ENCODE peak calls at places on chromosomes 4 and X, in eight cellular contexts. W is GM12864, X is endodermal cell, M is adrenal gland, T is mucosa of descending colon, D is nephron progenitor cell, G is lower leg skin, A is neural crest cell. I is an unnamed sample.

GRCh38 chrX:109889289-109890006 is 113.5 kb upstream of the TMEM164 start:
- DNase-seq in G (no peak), A (peak), T (no peak), M (no peak), W (peak), D (peak), X (no peak), I (no peak)

GRCh38 chr4:48490680-48491513 is 845 bp downstream of the ZAR1 start:
- DNase-seq in X (peak), A (no peak), D (peak), G (no peak), T (peak), W (no peak), M (no peak), I (no peak)

GRCh38 chr4:177283167-177283566 is 26.5 kb upstream of the NEIL3 start:
- DNase-seq in X (no peak), A (no peak), T (no peak), D (no peak), W (no peak), G (no peak), M (no peak), I (no peak)

GRCh38 chr4:27643101-27643500 is 782.5 kb downstream of the STIM2 start:
- DNase-seq in M (no peak), A (no peak), D (no peak), W (no peak), G (no peak), T (no peak), X (no peak), I (no peak)

GRCh38 chr4:114879916-114880315 is 233.5 kb downstream of the NDST4 start:
- DNase-seq in X (no peak), M (no peak), A (no peak), W (no peak), D (no peak), T (no peak), G (no peak), I (no peak)

GRCh38 chr4:101089168-101089567 is 258.2 kb downstream of the PPP3CA start:
- DNase-seq in G (no peak), W (no peak), D (no peak), A (no peak), X (no peak), M (no peak), T (no peak), I (no peak)

GRCh38 chr4:153222162-153222789 is 18.0 kb downstream of the TRIM2 start:
- DNase-seq in T (peak), A (no peak), X (peak), D (peak), M (peak), G (peak), W (no peak), I (no peak)

GRCh38 chr4:3079694-3080123 is 5.2 kb downstream of the HTT start:
- DNase-seq in M (no peak), W (peak), D (no peak), X (no peak), T (no peak), G (no peak), A (no peak), I (peak)

GRCh38 chr4:128521634-128522253 is 234.1 kb upstream of the PGRMC2 start:
- DNase-seq in G (no peak), M (no peak), W (no peak), T (no peak), D (no peak), X (no peak), A (no peak), I (no peak)

GRCh38 chr4:158268553-158268952 is 58.3 kb downstream of the TMEM144 start:
- DNase-seq in D (no peak), W (no peak), M (no peak), X (no peak), G (no peak), T (no peak), A (no peak), I (no peak)

GRCh38 chr4:86909540-86909939 is 17.3 kb upstream of the C4orf36 start:
- DNase-seq in M (no peak), X (no peak), T (no peak), D (no peak), W (no peak), G (no peak), A (no peak), I (no peak)

GRCh38 chr4:86909945-86910344 is 17.7 kb upstream of the C4orf36 start:
- DNase-seq in X (no peak), G (no peak), M (no peak), W (no peak), T (no peak), A (no peak), D (no peak), I (no peak)

GRCh38 chr4:86910820-86911684 is 18.8 kb upstream of the C4orf36 start:
- DNase-seq in A (no peak), M (no peak), G (no peak), D (no peak), X (no peak), T (no peak), W (no peak), I (no peak)

GRCh38 chr4:86910369-86910768 is 18.1 kb upstream of the C4orf36 start:
- DNase-seq in D (no peak), X (no peak), W (no peak), G (no peak), T (no peak), M (no peak), A (no peak), I (no peak)
- TF ChIP-seq CTCF in D (no peak), X (peak), W (no peak), G (no peak), T (no peak), M (peak), A (no peak), I (no peak)

GRCh38 chr4:91092398-91092955 is 965.3 kb downstream of the CCSER1 start:
- DNase-seq in A (no peak), W (no peak), M (no peak), G (no peak), D (no peak), T (no peak), X (no peak), I (no peak)
- TF ChIP-seq CTCF in A (no peak), W (no peak), M (no peak), G (no peak), D (no peak), T (no peak), X (no peak), I (peak)

GRCh38 chrX:139842326-139843175 is 90.3 kb downstream of the ATP11C start:
- DNase-seq in G (no peak), W (no peak), M (no peak), T (no peak), D (no peak), X (no peak), A (no peak), I (no peak)
- TF ChIP-seq CTCF in G (no peak), W (no peak), M (no peak), T (no peak), D (no peak), X (no peak), A (no peak), I (no peak)

DNA sequence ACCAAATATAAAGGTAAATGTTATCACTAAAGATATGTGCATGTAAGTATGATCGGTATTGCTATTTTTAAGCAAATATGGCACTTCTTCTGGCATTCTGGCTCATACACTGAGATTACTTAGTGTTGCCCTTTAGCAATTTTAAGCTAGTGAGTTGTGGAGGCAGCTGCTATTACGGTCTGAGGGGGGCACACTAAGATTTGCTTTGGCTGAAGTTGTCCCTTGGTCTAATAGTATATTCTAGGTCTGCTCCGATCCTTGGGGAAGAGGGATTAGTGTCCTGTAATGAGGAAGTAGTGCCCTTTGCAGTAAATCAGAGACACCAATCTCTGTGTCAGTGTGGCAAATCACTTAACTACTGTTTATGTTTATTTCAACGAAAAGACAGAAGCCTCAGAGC is 196.5 kb upstream of the FTHL17 start:
- DNase-seq in M (no peak), G (no peak), A (no peak), X (no peak), T (no peak), W (no peak), D (no peak), I (no peak)
- TF ChIP-seq CTCF in M (no peak), G (no peak), A (no peak), X (peak), T (no peak), W (no peak), D (no peak), I (peak)

GRCh38 chrX:11672213-11672612 is 6.5 kb upstream of the ARHGAP6 start:
- DNase-seq in X (no peak), G (no peak), W (no peak), D (no peak), A (no peak), M (no peak), T (no peak), I (no peak)

GRCh38 chrX:11683057-11683456 is 17.3 kb upstream of the ARHGAP6 start:
- DNase-seq in M (no peak), G (no peak), W (no peak), T (no peak), A (no peak), D (no peak), X (no peak), I (no peak)

DNA sequence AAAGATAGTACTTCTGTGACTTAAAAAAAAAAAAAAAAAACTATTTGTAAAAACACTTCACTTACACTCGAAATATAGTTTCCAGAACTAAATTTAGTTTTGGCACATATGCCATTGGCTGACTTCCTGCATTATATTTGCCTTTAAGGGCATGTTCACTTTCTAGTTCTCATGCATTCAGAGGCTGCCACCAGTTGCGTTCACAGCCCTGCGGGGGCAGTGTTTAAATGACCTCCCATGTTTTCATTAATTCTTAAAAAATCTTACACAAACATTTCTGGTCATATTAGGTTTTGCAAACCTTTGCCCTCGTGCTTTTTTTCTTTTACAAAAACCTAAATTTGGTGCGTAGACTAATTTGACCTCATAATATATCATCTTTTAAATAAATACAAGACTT is 12.5 kb upstream of the ARHGAP6 start:
- DNase-seq in G (no peak), A (no peak), M (no peak), D (no peak), T (no peak), X (no peak), W (no peak), I (no peak)
- TF ChIP-seq CTCF in G (no peak), A (peak), M (no peak), D (peak), T (no peak), X (peak), W (no peak), I (peak)

GRCh38 chr4:87278335-87278794 is 44.3 kb downstream of the HSD17B13 start:
- DNase-seq in T (no peak), W (no peak), M (no peak), A (no peak), X (no peak), D (peak), G (no peak), I (no peak)
- TF ChIP-seq CTCF in T (no peak), W (no peak), M (no peak), A (no peak), X (no peak), D (no peak), G (no peak), I (no peak)

GRCh38 chrX:34338046-34338445 is 205.9 kb upstream of the FAM47A start:
- DNase-seq in D (no peak), T (no peak), A (no peak), W (no peak), X (no peak), M (no peak), G (no peak), I (no peak)

GRCh38 chrX:34341814-34342213 is 209.7 kb upstream of the FAM47A start:
- DNase-seq in T (no peak), D (peak), A (no peak), X (no peak), W (no peak), G (no peak), M (no peak), I (no peak)

GRCh38 chrX:34343001-34343400 is 210.9 kb upstream of the FAM47A start:
- DNase-seq in W (no peak), T (no peak), A (no peak), X (no peak), G (no peak), M (no peak), D (no peak), I (no peak)

DNA sequence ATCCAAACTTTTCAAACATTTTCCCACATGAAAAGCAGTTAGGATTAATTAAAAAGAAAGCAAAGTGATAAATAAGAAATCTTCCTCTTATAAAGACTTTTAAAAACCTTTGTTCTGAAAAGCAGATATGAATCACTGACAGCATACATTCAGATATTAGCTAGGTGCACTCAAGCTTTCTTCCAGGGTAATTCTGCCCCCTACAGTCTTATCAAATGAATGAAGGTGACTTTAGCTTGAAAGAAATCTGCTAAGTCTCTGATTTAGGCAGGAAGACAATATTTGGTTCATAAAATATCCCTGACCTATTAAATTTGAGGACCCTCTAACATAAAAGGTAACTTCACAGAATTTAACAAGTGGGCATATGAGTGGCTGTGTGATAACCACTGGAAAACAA is 209.1 kb upstream of the FAM47A start:
- DNase-seq in D (no peak), X (no peak), W (no peak), G (no peak), M (no peak), A (no peak), T (no peak), I (no peak)
- TF ChIP-seq CTCF in D (peak), X (peak), W (no peak), G (no peak), M (no peak), A (peak), T (no peak), I (no peak)

DNA sequence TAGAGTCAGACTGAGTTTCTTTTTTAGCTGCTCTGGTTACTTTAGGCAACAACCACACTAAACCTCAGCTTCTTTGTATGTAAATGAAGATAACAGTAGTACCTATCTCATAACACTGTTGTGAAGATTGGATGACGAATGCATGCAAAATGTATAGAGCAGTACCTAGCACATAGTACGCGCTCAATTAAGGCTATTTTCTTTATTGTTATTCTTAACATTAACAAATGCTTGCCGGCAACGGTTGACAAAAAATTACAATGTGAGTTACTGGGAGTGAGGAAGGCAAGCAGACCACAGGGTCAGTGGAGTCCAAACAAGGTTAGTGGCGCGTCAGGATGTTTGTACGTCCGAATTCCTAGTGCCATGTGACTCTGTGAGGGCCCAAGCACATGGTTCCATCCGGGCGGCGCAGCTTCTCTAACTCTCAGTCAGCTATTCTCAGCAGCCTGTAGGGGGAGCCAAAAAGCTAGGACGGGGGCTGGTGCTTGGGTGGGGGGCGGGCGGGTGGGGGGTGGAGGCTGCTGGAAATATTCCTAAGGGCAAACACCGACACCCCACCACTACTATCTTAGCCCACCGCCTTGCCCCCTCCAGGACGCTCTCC is 795 bp upstream of the NALF2 start:
- DNase-seq in A (no peak), M (peak), G (no peak), W (no peak), T (no peak), D (no peak), X (no peak), I (peak)
- TF ChIP-seq CTCF in A (peak), M (no peak), G (no peak), W (no peak), T (no peak), D (peak), X (peak), I (peak)

I was measured in osteocyte.